ENCODE peak calls at places on chromosomes 4 and X, in nine cellular contexts. C is HAP-1; H is endodermal cell; N is foreskin keratinocyte; K is PC-9; X is Caco-2; G is glutamatergic neuron; I is stimulated activated CD4-positive, alpha-beta T cell treated with anti-CD3 and anti-CD28 coated beads, Interleukin-15, amount 100 ng/mL, for 1 hour; O is T-helper 9 cell. S is an unnamed sample.

GRCh38 chr4:83699358-83699757 is 163.4 kb downstream of the GPAT3 start:
- DNase-seq in H (no peak), N (no peak), O (no peak), I (no peak), X (no peak), C (no peak), G (no peak), K (no peak), S (no peak)

GRCh38 chr4:174133525-174133924 is 149.9 kb downstream of the FBXO8 start:
- DNase-seq in X (no peak), H (no peak), I (no peak), N (no peak), K (no peak), G (no peak), C (no peak), O (no peak), S (no peak)

GRCh38 chrX:40462797-40463196 is 118.0 kb upstream of the ATP6AP2 start:
- DNase-seq in G (no peak), C (no peak), X (no peak), O (no peak), K (no peak), H (no peak), N (no peak), I (no peak), S (no peak)

GRCh38 chr4:105751718-105752299 is 43.2 kb downstream of the GSTCD start:
- DNase-seq in K (no peak), I (no peak), C (peak), X (no peak), H (no peak), O (no peak), N (no peak), G (no peak), S (no peak)

GRCh38 chrX:44314259-44314734 is 29.2 kb downstream of the EFHC2 start:
- DNase-seq in G (peak), C (no peak), K (peak), O (no peak), N (peak), I (no peak), H (peak), X (peak), S (no peak)

GRCh38 chr4:102535398-102536082 is 34.4 kb downstream of the NFKB1 start:
- DNase-seq in O (no peak), I (no peak), X (no peak), G (no peak), C (no peak), K (no peak), H (no peak), N (peak), S (peak)

GRCh38 chr4:76420901-76421581 is at the start of gene CCDC158:
- DNase-seq in H (no peak), N (no peak), C (no peak), I (no peak), O (no peak), G (no peak), X (peak), K (no peak), S (peak)

GRCh38 chr4:118746251-118746919 is 61.2 kb downstream of the METTL14 start:
- DNase-seq in X (no peak), I (no peak), C (no peak), G (no peak), H (no peak), N (no peak), K (no peak), O (no peak), S (no peak)

GRCh38 chr4:168569909-168570276 is 73.0 kb downstream of the PALLD start:
- DNase-seq in I (no peak), C (no peak), H (no peak), O (no peak), X (no peak), N (no peak), K (no peak), G (no peak), S (no peak)

GRCh38 chr4:102789317-102789717 is 28.5 kb upstream of the MANBA start:
- DNase-seq in C (no peak), K (no peak), O (no peak), G (no peak), H (no peak), I (no peak), N (peak), X (no peak), S (no peak)

GRCh38 chr4:169464080-169464479 is 148.3 kb downstream of the NEK1 start:
- DNase-seq in K (no peak), I (no peak), H (no peak), C (no peak), O (no peak), G (no peak), N (no peak), X (no peak), S (no peak)

GRCh38 chr4:57763070-57763469 is 652.9 kb upstream of the IGFBP7 start:
- DNase-seq in X (no peak), K (no peak), O (no peak), I (no peak), H (no peak), G (no peak), N (peak), C (no peak), S (no peak)

GRCh38 chr4:135418353-135418752 is 1216.8 kb upstream of the PABPC4L start:
- DNase-seq in I (no peak), O (no peak), X (no peak), K (no peak), H (peak), C (peak), G (no peak), N (peak), S (peak)

GRCh38 chr4:41957634-41958033 is 22.4 kb downstream of the TMEM33 start:
- DNase-seq in H (no peak), C (peak), K (no peak), N (no peak), O (no peak), X (no peak), I (no peak), G (no peak), S (peak)

GRCh38 chr4:182917182-182918043 is at the start of gene DCTD:
- DNase-seq in N (peak), O (peak), X (peak), K (peak), I (peak), G (peak), H (peak), C (peak), S (peak)

GRCh38 chr4:7863911-7864681 is 75.6 kb downstream of the AFAP1 start:
- DNase-seq in G (no peak), H (no peak), I (no peak), O (no peak), C (no peak), N (no peak), X (no peak), K (no peak), S (no peak)

GRCh38 chr4:72311291-72311690 is 257.7 kb downstream of the ADAMTS3 start:
- DNase-seq in H (no peak), I (no peak), K (peak), O (no peak), N (peak), G (no peak), X (no peak), C (no peak), S (peak)

GRCh38 chrX:103066606-103067005 is 2.6 kb upstream of the BEX1 start:
- DNase-seq in H (no peak), K (no peak), O (no peak), C (no peak), N (peak), X (no peak), G (no peak), I (no peak), S (no peak)

GRCh38 chr4:10256203-10256602 is 139.6 kb upstream of the WDR1 start:
- DNase-seq in C (no peak), H (no peak), K (no peak), X (no peak), N (no peak), G (no peak), I (no peak), O (no peak), S (no peak)